ENCODE peak calls at places on chromosomes 4 and X, in eight cellular contexts. B is pons, E is OCI-M1, L is GM10248, R is NAMALWA, D is fibroblast of lung, G is natural killer cell, M is lower lobe of right lung. S is an unnamed sample.

GRCh38 chr4:86302242-86302641 is 57.6 kb downstream of the MAPK10 start:
- DNase-seq in D (peak), G (no peak), B (peak), E (no peak), L (no peak), R (peak), M (no peak), S (no peak)

GRCh38 chrX:14409341-14409740 is 120.0 kb upstream of the GLRA2 start:
- DNase-seq in L (no peak), G (no peak), B (no peak), M (no peak), E (no peak), R (no peak), D (peak), S (no peak)

GRCh38 chr4:85257817-85258216 is 217.1 kb upstream of the ARHGAP24 start:
- DNase-seq in R (no peak), E (no peak), M (no peak), G (no peak), B (no peak), D (no peak), L (no peak), S (no peak)

GRCh38 chr4:78569291-78569821 is 17.8 kb downstream of the ANXA3 start:
- DNase-seq in G (no peak), L (no peak), M (no peak), B (no peak), E (no peak), R (no peak), D (peak), S (no peak)

GRCh38 chr4:20074450-20074849 is 177.3 kb upstream of the SLIT2 start:
- DNase-seq in L (no peak), M (no peak), D (no peak), E (no peak), B (no peak), G (no peak), R (no peak), S (peak)

GRCh38 chr4:152691761-152692160 is 12.0 kb upstream of the TMEM154 start:
- DNase-seq in B (no peak), E (peak), G (no peak), M (no peak), R (no peak), L (no peak), D (no peak), S (no peak)

GRCh38 chrX:1444896-1445480 is 7.7 kb downstream of the ASMTL start:
- DNase-seq in E (no peak), B (no peak), L (no peak), D (no peak), R (no peak), M (peak), G (no peak), S (no peak)

GRCh38 chrX:153446950-153447580 is 1.2 kb upstream of the TREX2 start:
- DNase-seq in M (no peak), R (no peak), E (no peak), G (no peak), D (no peak), B (no peak), L (no peak), S (no peak)

GRCh38 chr4:21134994-21135393 is 434.7 kb downstream of the PACRGL start:
- DNase-seq in D (peak), G (no peak), B (peak), L (no peak), R (peak), M (no peak), E (peak), S (no peak)

GRCh38 chr4:168766537-168767316 is 243.3 kb downstream of the CBR4 start:
- DNase-seq in D (peak), M (no peak), L (no peak), E (no peak), G (no peak), B (no peak), R (no peak), S (no peak)

GRCh38 chr4:6447561-6448290 is 24.7 kb downstream of the PPP2R2C start:
- DNase-seq in R (no peak), B (no peak), E (no peak), L (no peak), G (no peak), M (no peak), D (no peak), S (no peak)

GRCh38 chrX:3295731-3296130 is 50.7 kb downstream of the MXRA5 start:
- DNase-seq in R (peak), D (no peak), L (no peak), G (no peak), E (peak), B (no peak), M (no peak), S (peak)

GRCh38 chr4:108453366-108453765 is 167.0 kb upstream of the RPL34 start:
- DNase-seq in R (no peak), G (no peak), B (no peak), D (no peak), L (no peak), M (no peak), E (no peak), S (no peak)

GRCh38 chr4:93788712-93789111 is 39.8 kb upstream of the ATOH1 start:
- DNase-seq in D (peak), M (no peak), R (peak), L (peak), E (peak), G (no peak), B (peak), S (peak)

GRCh38 chr4:154711522-154711921 is 32.3 kb upstream of the LRAT start:
- DNase-seq in D (no peak), L (no peak), M (no peak), E (no peak), R (no peak), G (no peak), B (no peak), S (no peak)

GRCh38 chr4:156556326-156556725 is 415.3 kb downstream of the PDGFC start:
- DNase-seq in G (no peak), D (no peak), R (no peak), M (no peak), B (no peak), E (no peak), L (no peak), S (no peak)

GRCh38 chrX:47264507-47265173 is 31.8 kb downstream of the USP11 start:
- DNase-seq in E (peak), L (no peak), M (no peak), G (no peak), D (peak), B (no peak), R (no peak), S (no peak)

GRCh38 chr4:121951570-121952110 is at the start of gene TRPC3:
- DNase-seq in G (no peak), D (peak), M (peak), R (no peak), L (no peak), B (no peak), E (no peak), S (peak)

GRCh38 chr4:101853691-101854090 is 63.2 kb downstream of the BANK1 start:
- DNase-seq in M (no peak), G (no peak), R (peak), D (no peak), L (no peak), E (no peak), B (no peak), S (no peak)

GRCh38 chr4:90906239-90906638 is 779.0 kb downstream of the CCSER1 start:
- DNase-seq in R (no peak), M (no peak), D (no peak), L (no peak), E (no peak), G (no peak), B (no peak), S (no peak)

GRCh38 chr4:650951-651883 is 22.9 kb downstream of the ATP5ME start:
- DNase-seq in G (no peak), M (peak), R (no peak), D (no peak), E (no peak), L (no peak), B (peak), S (no peak)

GRCh38 chr4:173288296-173288695 is 45.9 kb downstream of the HMGB2 start:
- DNase-seq in M (no peak), D (peak), E (peak), G (peak), B (peak), L (peak), R (peak), S (no peak)

GRCh38 chr4:70703695-70704332 is 15.5 kb downstream of the UTP3 start:
- DNase-seq in L (no peak), E (peak), B (peak), D (peak), R (peak), M (no peak), G (no peak), S (no peak)

GRCh38 chr4:35465096-35465495 is 779.2 kb downstream of the ARAP2 start:
- DNase-seq in R (no peak), G (no peak), E (no peak), D (no peak), L (no peak), M (no peak), B (peak), S (no peak)

GRCh38 chr4:18366762-18367358 is 345.3 kb upstream of the LCORL start:
- DNase-seq in B (peak), M (no peak), G (no peak), L (no peak), R (peak), E (peak), D (peak), S (no peak)

GRCh38 chr4:80173841-80174240 is 23.5 kb upstream of the PRDM8 start:
- DNase-seq in M (no peak), G (no peak), E (no peak), R (no peak), B (no peak), L (no peak), D (no peak), S (no peak)

GRCh38 chr4:54879576-54879975 is 221.8 kb downstream of the KIT start:
- DNase-seq in L (no peak), D (peak), B (no peak), R (no peak), E (no peak), M (no peak), G (no peak), S (no peak)

GRCh38 chr4:152451496-152451895 is 84.4 kb downstream of the FBXW7 start:
- DNase-seq in B (no peak), G (no peak), D (no peak), E (no peak), L (no peak), R (no peak), M (no peak), S (no peak)

GRCh38 chrX:134682081-134682480 is 23.8 kb upstream of the PLAC1 start:
- DNase-seq in D (no peak), M (no peak), G (no peak), R (no peak), E (no peak), B (no peak), L (no peak), S (no peak)

GRCh38 chrX:11908371-11908770 is 150.3 kb downstream of the MSL3 start:
- DNase-seq in B (no peak), R (peak), E (peak), L (peak), M (no peak), D (peak), G (no peak), S (peak)

GRCh38 chrX:109155161-109155560 is 326.7 kb downstream of the GUCY2F start:
- DNase-seq in E (peak), L (no peak), M (no peak), B (no peak), R (no peak), G (no peak), D (no peak), S (no peak)

GRCh38 chr4:100483796-100484195 is 34.0 kb downstream of the EMCN start:
- DNase-seq in B (no peak), G (no peak), E (no peak), L (no peak), M (no peak), D (no peak), R (no peak), S (no peak)

GRCh38 chr4:67721770-67722597 is 21.0 kb upstream of the UBA6 start:
- DNase-seq in D (peak), B (no peak), E (peak), G (no peak), M (no peak), R (no peak), L (no peak), S (no peak)

GRCh38 chrX:24167719-24168472 is 18.4 kb downstream of the ZFX start:
- DNase-seq in G (no peak), R (peak), E (peak), M (no peak), B (no peak), D (no peak), L (no peak), S (no peak)

S was measured in HEK293T.